ENCODE peak calls at places on chromosomes 11 and 22, in five cellular contexts. Q is tibial nerve, W is K562, Y is sigmoid colon, Z is A549. P is an unnamed sample.

GRCh38 chr11:92837595-92837994 is 131.9 kb upstream of the MTNR1B start:
- DNase-seq in W (no peak), Q (no peak), Z (no peak), Y (no peak), P (no peak)

GRCh38 chr11:66564538-66564937 is 3.9 kb downstream of the CTSF start:
- DNase-seq in Y (no peak), Z (no peak), W (no peak), Q (no peak), P (no peak)

GRCh38 chr22:27668828-27669797 is 132.4 kb downstream of the MN1 start:
- DNase-seq in W (peak), Q (no peak), Z (peak), Y (no peak), P (peak)

GRCh38 chr11:10770626-10771254 is 19.7 kb downstream of the CTR9 start:
- DNase-seq in W (peak), Z (peak), Q (peak), Y (no peak), P (peak)

GRCh38 chr11:46438211-46438610 is 46.6 kb upstream of the CHRM4 start:
- DNase-seq in Y (no peak), Q (no peak), Z (no peak), W (no peak), P (no peak)

GRCh38 chr11:126282361-126282741 is 542 bp upstream of the TIRAP start:
- DNase-seq in Y (peak), Z (no peak), Q (peak), W (no peak), P (peak)

GRCh38 chr22:46352691-46353386 is 17.3 kb downstream of the TRMU start:
- DNase-seq in W (no peak), Y (no peak), Z (peak), Q (no peak), P (peak)

GRCh38 chr11:2154195-2154585 is 6.8 kb downstream of the INS start:
- DNase-seq in Z (no peak), Q (no peak), W (no peak), Y (no peak), P (no peak)

GRCh38 chr11:92227954-92228935 is 3.6 kb downstream of the FAT3 start:
- DNase-seq in Y (no peak), Z (no peak), Q (no peak), W (no peak), P (no peak)

GRCh38 chr22:22955866-22956535 is 68.4 kb downstream of the IGLL5 start:
- DNase-seq in W (peak), Q (peak), Z (peak), Y (peak), P (peak)

GRCh38 chr11:17839973-17840611 is 105.5 kb downstream of the KCNC1 start:
- DNase-seq in Z (no peak), Y (no peak), W (no peak), Q (no peak), P (peak)

GRCh38 chr11:63226488-63227114 is 16.8 kb downstream of the SLC22A25 start:
- DNase-seq in W (no peak), Y (no peak), Z (no peak), Q (no peak), P (no peak)

GRCh38 chr22:26484360-26484706 is 656 bp downstream of the SRRD start:
- DNase-seq in Y (no peak), Q (no peak), W (peak), Z (no peak), P (no peak)

GRCh38 chr11:97269527-97269926 is 879.7 kb downstream of the JRKL start:
- DNase-seq in Y (no peak), Z (no peak), W (no peak), Q (no peak), P (no peak)

GRCh38 chr22:47568700-47569099 is 806.2 kb downstream of the TBC1D22A start:
- DNase-seq in Z (no peak), Y (no peak), Q (no peak), W (no peak), P (no peak)

GRCh38 chr11:11970556-11970955 is 37.9 kb downstream of the DKK3 start:
- DNase-seq in Q (no peak), Z (no peak), W (no peak), Y (no peak), P (no peak)

GRCh38 chr22:36323855-36324331 is 63.9 kb downstream of the MYH9 start:
- DNase-seq in Y (no peak), Z (no peak), W (no peak), Q (no peak), P (no peak)

GRCh38 chr11:31419138-31419537 is 49.5 kb downstream of the DNAJC24 start:
- DNase-seq in Q (no peak), Z (no peak), Y (no peak), W (peak), P (no peak)

GRCh38 chr11:119092880-119093665 is 8.4 kb downstream of the HMBS start:
- DNase-seq in W (peak), Y (peak), Q (no peak), Z (no peak), P (no peak)

GRCh38 chr11:118088531-118088930 is 1.8 kb upstream of the SMIM35 start:
- DNase-seq in W (no peak), Z (no peak), Y (no peak), Q (no peak), P (peak)

GRCh38 chr11:64206457-64207246 is at the start of gene FERMT3:
- DNase-seq in W (peak), Q (peak), Z (no peak), Y (no peak), P (no peak)

GRCh38 chr11:109071712-109072524 is 350.1 kb upstream of the C11orf87 start:
- DNase-seq in Q (peak), W (no peak), Y (no peak), Z (no peak), P (peak)

GRCh38 chr11:3841426-3842304 is 906 bp upstream of the RHOG start:
- DNase-seq in Y (peak), W (peak), Q (peak), Z (peak), P (peak)

GRCh38 chr11:46916251-46916650 is 2.1 kb downstream of the LRP4 start:
- DNase-seq in W (no peak), Q (no peak), Y (no peak), Z (no peak), P (no peak)

GRCh38 chr22:36301851-36302250 is 48.9 kb downstream of the APOL1 start:
- DNase-seq in Q (no peak), Z (no peak), W (no peak), Y (no peak), P (no peak)

GRCh38 chr11:78212586-78213371 is 24.1 kb downstream of the USP35 start:
- DNase-seq in W (no peak), Z (no peak), Q (no peak), Y (peak), P (peak)

GRCh38 chr11:57638811-57639320 is 10.8 kb downstream of the YPEL4 start:
- DNase-seq in Q (no peak), Z (no peak), Y (no peak), W (no peak), P (no peak)

GRCh38 chr11:125091247-125091876 is 20.1 kb downstream of the TMEM218 start:
- DNase-seq in W (peak), Q (no peak), Y (peak), Z (peak), P (peak)

GRCh38 chr11:86579406-86579731 is 93.0 kb downstream of the ME3 start:
- DNase-seq in Y (no peak), W (no peak), Z (no peak), Q (peak), P (no peak)

GRCh38 chr11:60265373-60266214 is 14.9 kb upstream of the MS4A4A start:
- DNase-seq in Y (no peak), Q (peak), Z (peak), W (peak), P (no peak)

GRCh38 chr11:82823635-82824614 is 76.3 kb downstream of the PRCP start:
- DNase-seq in Z (no peak), Y (no peak), W (no peak), Q (no peak), P (no peak)

GRCh38 chr11:101686514-101686913 is 102.7 kb upstream of the TRPC6 start:
- DNase-seq in Z (peak), Y (no peak), Q (no peak), W (no peak), P (no peak)

GRCh38 chr11:75126564-75126963 is 24.3 kb upstream of the SLCO2B1 start:
- DNase-seq in Z (no peak), W (no peak), Y (no peak), Q (no peak), P (no peak)

GRCh38 chr11:95095858-95096587 is 6.4 kb downstream of the ENDOD1 start:
- DNase-seq in Q (no peak), Z (no peak), Y (no peak), W (no peak), P (no peak)

GRCh38 chr11:79456501-79456900 is 15.7 kb upstream of the TENM4 start:
- DNase-seq in W (no peak), Y (no peak), Z (no peak), Q (no peak), P (no peak)

GRCh38 chr22:27846248-27846760 is 44.7 kb upstream of the MN1 start:
- DNase-seq in Q (no peak), Y (no peak), W (no peak), Z (no peak), P (no peak)

GRCh38 chr22:37747090-37747714 is 50.4 kb downstream of the TRIOBP start:
- DNase-seq in Z (no peak), W (peak), Y (peak), Q (peak), P (peak)

DNA sequence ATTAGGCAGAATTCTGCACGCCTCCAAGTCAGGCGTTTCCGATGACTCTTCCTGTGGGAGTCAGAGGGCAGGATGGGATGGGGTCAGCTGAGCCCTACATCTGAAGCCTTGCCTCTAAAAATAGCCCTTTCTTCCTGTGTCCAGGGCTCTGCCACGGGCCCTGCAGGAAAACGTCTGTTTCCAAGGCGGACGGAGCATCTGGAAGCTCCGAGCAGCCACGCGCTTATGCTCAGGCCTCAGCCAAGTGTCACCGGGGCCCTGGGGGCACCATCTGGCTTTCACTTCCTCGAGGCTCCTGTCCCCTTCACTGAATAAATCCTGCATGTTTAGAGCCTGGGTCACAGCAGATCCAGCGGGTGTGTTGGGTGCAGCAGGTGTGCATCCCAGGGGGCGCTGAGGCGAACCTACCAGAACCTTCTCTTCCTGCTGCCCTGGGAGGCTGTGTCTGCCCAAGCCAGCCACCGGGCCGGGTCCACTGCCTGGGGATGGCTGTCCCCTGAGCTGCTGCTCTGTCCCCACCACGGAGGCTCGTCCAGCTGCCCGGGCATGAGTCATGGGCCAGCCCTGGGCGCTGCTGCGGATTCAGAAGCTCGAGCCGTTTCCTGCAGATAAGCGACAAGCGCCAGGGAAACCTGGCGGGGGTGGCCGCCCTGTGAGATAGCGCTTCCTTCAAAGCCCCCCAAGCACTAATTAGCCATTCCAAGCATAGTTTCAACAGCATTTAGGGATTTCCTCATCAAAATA is 32.0 kb upstream of the LINC01488 start:
- DNase-seq in Y (peak), Q (no peak), W (peak), Z (no peak), P (peak)
- TF ChIP-seq POLR2A in Y (no peak), Q (no peak), W (peak), Z (no peak), P (no peak)

DNA sequence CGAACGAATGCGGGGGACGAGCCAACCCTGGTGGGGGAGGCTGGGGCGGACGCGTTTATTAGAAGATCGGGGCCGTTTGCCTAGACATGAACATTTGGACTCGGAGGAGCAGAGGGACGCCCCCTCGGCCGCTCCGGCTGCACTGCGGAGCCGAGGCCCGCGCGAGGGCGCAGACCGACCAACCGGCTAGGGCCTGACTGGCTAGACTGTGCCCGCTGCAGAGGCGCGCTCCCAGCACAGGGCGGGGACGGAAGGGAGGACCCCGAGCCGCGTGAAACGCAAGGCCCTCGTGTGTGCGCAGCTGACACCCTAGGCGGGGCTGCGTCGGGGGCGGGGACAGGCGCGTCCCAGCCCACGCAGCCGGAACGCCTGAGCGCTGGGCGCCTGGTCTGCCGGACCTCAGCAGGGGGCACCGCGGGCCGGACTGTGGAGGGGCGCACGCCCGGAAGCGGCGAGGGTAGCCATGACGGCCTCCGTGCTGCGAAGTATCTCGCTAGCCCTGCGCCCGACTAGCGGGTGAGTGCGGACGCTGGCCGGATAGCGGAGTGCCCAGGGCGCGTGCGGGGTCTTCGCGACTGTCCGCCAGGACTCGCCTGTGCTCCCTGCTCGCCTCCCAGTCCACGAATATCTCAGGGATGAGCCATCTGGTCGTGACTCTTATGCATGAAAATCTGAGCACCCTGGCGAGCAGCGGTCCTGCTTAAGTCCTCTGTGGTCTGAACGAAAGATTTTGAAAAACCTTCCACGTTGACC is at the start of gene MRPL40:
- DNase-seq in Q (peak), W (peak), Z (peak), Y (peak), P (peak)
- TF ChIP-seq POLR2A in Q (peak), W (no peak), Z (peak), Y (peak), P (peak)

GRCh38 chr11:28756977-28757376 is 648.8 kb downstream of the METTL15 start:
- DNase-seq in Y (no peak), Q (no peak), W (no peak), Z (no peak), P (no peak)
- TF ChIP-seq POLR2A in Y (no peak), Q (no peak), W (no peak), Z (no peak), P (no peak)

GRCh38 chr22:45321827-45322226 is 12.1 kb downstream of the FAM118A start:
- DNase-seq in W (no peak), Q (no peak), Z (no peak), Y (no peak), P (no peak)

GRCh38 chr22:45323695-45324094 is 14.0 kb downstream of the FAM118A start:
- DNase-seq in Q (no peak), Y (no peak), Z (no peak), W (no peak), P (no peak)

GRCh38 chr22:45320326-45320976 is 10.7 kb downstream of the FAM118A start:
- DNase-seq in Q (peak), Y (no peak), Z (no peak), W (no peak), P (no peak)

GRCh38 chr22:45324186-45324775 is 14.5 kb downstream of the FAM118A start:
- DNase-seq in W (no peak), Y (no peak), Q (no peak), Z (no peak), P (no peak)

DNA sequence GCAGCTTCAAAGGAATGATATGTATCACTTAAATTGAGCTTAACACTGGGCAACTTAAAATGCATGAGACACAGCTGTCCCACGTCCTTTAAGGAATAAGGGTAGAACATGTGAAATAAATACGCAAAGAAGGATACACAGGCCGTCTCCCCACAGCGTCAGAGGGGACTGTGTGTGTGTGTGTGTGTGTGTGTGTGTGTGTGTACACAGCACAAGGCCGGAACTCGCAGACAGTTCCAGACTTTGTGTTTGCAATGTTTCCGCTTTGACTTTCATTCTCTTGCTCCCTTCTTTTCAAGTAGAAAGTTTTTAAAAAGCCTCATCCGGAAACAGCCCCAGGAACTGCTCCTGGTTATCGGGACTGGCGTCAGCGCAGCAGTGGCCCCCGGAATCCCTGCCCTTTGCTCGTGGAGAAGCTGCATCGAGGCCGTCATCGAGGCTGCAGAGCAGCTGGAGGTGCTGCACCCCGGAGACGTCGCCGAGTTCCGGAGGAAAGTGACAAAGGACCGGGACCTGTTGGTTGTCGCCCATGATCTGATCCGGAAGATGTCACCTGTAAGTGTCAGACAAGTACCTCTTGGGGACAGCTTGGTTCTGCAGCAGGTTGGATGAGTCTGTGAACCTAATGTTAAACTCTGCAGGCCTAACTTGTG is 13.3 kb downstream of the FAM118A start:
- DNase-seq in Q (no peak), W (no peak), Y (no peak), Z (no peak), P (no peak)
- TF ChIP-seq POLR2A in Q (no peak), W (no peak), Y (no peak), Z (no peak), P (no peak)

DNA sequence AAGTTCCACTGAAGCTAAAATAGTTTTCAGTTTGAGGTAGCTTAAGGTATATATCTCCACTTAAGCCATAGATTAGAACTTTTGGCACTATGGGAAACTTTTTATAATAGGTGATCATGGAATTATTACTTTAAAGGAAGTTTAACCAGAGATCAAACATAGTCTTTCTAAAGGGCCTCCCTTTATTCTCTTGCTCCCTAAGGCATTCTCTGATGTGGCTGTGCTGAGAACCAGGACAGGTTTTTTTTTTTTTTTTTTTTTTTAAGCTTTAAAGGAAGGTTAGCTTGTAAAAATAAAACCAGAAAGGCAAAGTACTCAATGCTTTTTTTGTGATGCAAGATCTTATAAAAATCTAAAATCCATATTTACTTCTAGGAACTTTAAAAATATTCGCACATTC is 2.9 kb upstream of the MRPL48 start:
- DNase-seq in Q (no peak), Y (no peak), Z (no peak), W (no peak), P (no peak)
- TF ChIP-seq POLR2A in Q (no peak), Y (no peak), Z (no peak), W (no peak), P (no peak)

DNA sequence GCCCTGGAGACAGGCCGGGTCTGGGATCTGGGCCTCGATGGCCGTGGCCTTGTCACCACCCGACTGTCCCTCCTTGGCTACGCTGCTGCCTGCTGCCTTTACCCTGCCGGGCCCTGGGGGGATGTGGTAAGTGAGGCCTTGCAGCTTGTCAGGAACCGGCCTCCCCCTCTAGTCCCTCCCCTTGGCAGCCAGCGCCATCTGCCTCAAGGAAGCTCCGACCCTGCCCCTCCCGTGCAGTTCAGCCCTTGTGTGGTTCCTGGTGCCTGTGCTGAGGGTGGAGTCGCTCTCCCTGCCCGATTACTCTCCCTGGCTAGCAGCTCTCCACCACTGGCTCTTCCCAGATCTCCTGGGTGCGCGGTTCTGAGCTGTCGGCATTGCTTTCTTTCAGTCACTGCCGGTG is 33.7 kb downstream of the CTTN start:
- DNase-seq in Y (no peak), Z (no peak), Q (no peak), W (no peak), P (no peak)
- TF ChIP-seq POLR2A in Y (no peak), Z (no peak), Q (no peak), W (no peak), P (no peak)

GRCh38 chr22:31090217-31091085 is 9.3 kb downstream of the SMTN start:
- DNase-seq in Z (no peak), Q (no peak), W (no peak), Y (peak), P (no peak)
- TF ChIP-seq POLR2A in Z (no peak), Q (no peak), W (no peak), Y (peak), P (no peak)

GRCh38 chr22:39242809-39243442 is 1.9 kb downstream of the PDGFB start:
- DNase-seq in Z (no peak), Y (no peak), Q (no peak), W (no peak), P (no peak)

GRCh38 chr22:39239561-39240423 is 5.0 kb downstream of the PDGFB start:
- DNase-seq in Y (no peak), W (no peak), Q (no peak), Z (no peak), P (no peak)

GRCh38 chr22:39242389-39242808 is 2.4 kb downstream of the PDGFB start:
- DNase-seq in Y (no peak), Z (no peak), W (no peak), Q (no peak), P (no peak)

GRCh38 chr22:39241632-39242388 is 3.0 kb downstream of the PDGFB start:
- DNase-seq in Q (no peak), Z (no peak), Y (no peak), W (no peak), P (no peak)

GRCh38 chr22:39240841-39241631 is 3.7 kb downstream of the PDGFB start:
- DNase-seq in Y (peak), W (peak), Q (peak), Z (peak), P (peak)
- TF ChIP-seq POLR2A in Y (no peak), W (no peak), Q (no peak), Z (no peak), P (no peak)

GRCh38 chr22:20393705-20394476 is at the start of gene ZNF74:
- DNase-seq in Z (peak), Q (peak), W (peak), Y (peak), P (peak)
- TF ChIP-seq POLR2A in Z (peak), Q (peak), W (no peak), Y (peak), P (peak)